ENCODE peak calls at places on chromosomes 1 and 21, in ten cellular contexts. T is stomach, N is uterus, M is tibial nerve, Z is transverse colon, F is upper lobe of left lung, K is esophagus muscularis mucosa, I is sigmoid colon, L is A549, U is IMR-90. X is an unnamed sample.

GRCh38 chr1:61183471-61184034 is 101.2 kb downstream of the NFIA start:
- DNase-seq in M (no peak), T (peak; percentile 81), F (no peak), U (peak; percentile 36), Z (peak; percentile 49), L (peak; percentile 13), K (no peak), N (peak; percentile 32), I (peak; percentile 75), X (no peak)

GRCh38 chr1:60541831-60542532 is 468.4 kb upstream of the C1orf87 start:
- DNase-seq in L (no peak), U (no peak), Z (no peak), M (no peak), F (no peak), T (no peak), I (no peak), N (no peak), K (no peak), X (no peak)

GRCh38 chr1:236395780-236396664 is 1.9 kb downstream of the EDARADD start:
- DNase-seq in N (no peak), Z (no peak), K (no peak), I (no peak), M (no peak), U (no peak), F (no peak), L (no peak), T (no peak), X (no peak)

GRCh38 chr1:242431786-242432185 is 92.7 kb downstream of the PLD5 start:
- DNase-seq in U (no peak), Z (no peak), N (no peak), M (no peak), I (no peak), L (no peak), K (no peak), F (no peak), T (no peak), X (no peak)

GRCh38 chr1:54808443-54809207 is 7.5 kb upstream of the TTC22 start:
- DNase-seq in I (no peak), T (peak; percentile 20), Z (peak; percentile 6), U (no peak), N (no peak), F (no peak), L (peak; percentile 14), M (no peak), K (no peak), X (no peak)

GRCh38 chr1:161119379-161120061 is 1.6 kb downstream of the NIT1 start:
- DNase-seq in L (peak; percentile 89), N (no peak), M (no peak), T (no peak), F (no peak), U (peak; percentile 75), I (peak; percentile 73), Z (peak; percentile 58), K (no peak), X (no peak)

GRCh38 chr21:39088831-39089380 is 94.3 kb downstream of the PSMG1 start:
- DNase-seq in I (no peak), U (peak; percentile 82), Z (no peak), K (no peak), M (no peak), F (no peak), T (no peak), L (peak; percentile 24), N (peak; percentile 39), X (peak; percentile 37)

GRCh38 chr1:78168306-78168705 is 122.5 kb downstream of the GIPC2 start:
- DNase-seq in F (no peak), U (peak; percentile 35), M (no peak), K (no peak), T (no peak), N (no peak), Z (no peak), L (no peak), I (no peak), X (no peak)

GRCh38 chr1:156504821-156505678 is 4.5 kb upstream of the MEF2D start:
- DNase-seq in K (peak; percentile 100), U (peak; percentile 99), T (peak; percentile 99), Z (peak; percentile 100), F (peak; percentile 99), M (peak; percentile 99), L (peak; percentile 100), N (peak; percentile 99), I (peak; percentile 100), X (peak; percentile 97)

GRCh38 chr1:43171312-43171875 is 696 bp downstream of the EBNA1BP2 start:
- DNase-seq in L (no peak), T (no peak), M (no peak), K (no peak), U (peak; percentile 1), F (no peak), I (no peak), N (no peak), Z (no peak), X (no peak)

GRCh38 chr1:83764209-83764608 is 234.7 kb downstream of the TTLL7 start:
- DNase-seq in K (no peak), U (no peak), T (no peak), L (no peak), I (no peak), M (no peak), F (no peak), Z (no peak), N (no peak), X (no peak)

GRCh38 chr1:6001992-6002576 is 9.9 kb upstream of the NPHP4 start:
- DNase-seq in U (no peak), N (no peak), L (no peak), K (no peak), T (peak; percentile 40), F (peak; percentile 77), Z (no peak), M (no peak), I (peak; percentile 58), X (peak; percentile 41)

GRCh38 chr1:27602510-27603319 is 1.2 kb downstream of the AHDC1 start:
- DNase-seq in F (peak; percentile 90), M (peak; percentile 63), N (peak; percentile 71), U (peak; percentile 31), L (no peak), T (peak; percentile 72), Z (peak; percentile 72), K (no peak), I (peak; percentile 88), X (no peak)

GRCh38 chr1:160629286-160630210 is 17.3 kb downstream of the SLAMF1 start:
- DNase-seq in Z (peak; percentile 43), M (no peak), U (no peak), N (no peak), K (no peak), I (no peak), F (no peak), T (peak; percentile 41), L (no peak), X (no peak)

GRCh38 chr1:44289530-44289929 is 65.5 kb downstream of the ERI3 start:
- DNase-seq in Z (peak; percentile 48), N (no peak), I (no peak), L (no peak), U (no peak), K (no peak), M (no peak), T (no peak), F (peak; percentile 29), X (no peak)

DNA sequence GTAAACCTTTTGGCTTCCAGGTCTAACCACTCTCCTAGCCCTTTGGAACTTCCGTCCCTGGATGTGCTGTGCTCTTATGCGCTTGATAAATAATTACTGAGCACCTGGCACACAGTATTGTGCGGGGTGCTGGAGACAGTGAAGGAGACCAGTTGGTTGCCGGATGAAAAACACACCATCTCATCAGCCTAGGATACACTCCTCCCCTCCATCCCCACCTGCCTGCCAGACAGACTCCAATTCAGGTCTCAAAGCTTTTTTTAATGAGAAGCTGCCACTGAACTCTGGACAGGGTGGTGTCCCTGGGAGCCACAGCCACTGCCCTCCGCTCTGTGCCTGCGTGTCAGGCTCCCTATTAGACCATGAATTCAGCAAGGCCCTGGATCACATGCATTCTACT is 9.2 kb downstream of the GNB1 start:
- DNase-seq in U (no peak), F (no peak), T (no peak), K (no peak), L (no peak), N (no peak), M (no peak), I (no peak), Z (peak; percentile 66), X (no peak)
- TF ChIP-seq POLR2A in U (no peak), F (no peak), T (no peak), K (no peak), L (no peak), N (no peak), M (no peak), I (no peak), Z (no peak), X (no peak)

DNA sequence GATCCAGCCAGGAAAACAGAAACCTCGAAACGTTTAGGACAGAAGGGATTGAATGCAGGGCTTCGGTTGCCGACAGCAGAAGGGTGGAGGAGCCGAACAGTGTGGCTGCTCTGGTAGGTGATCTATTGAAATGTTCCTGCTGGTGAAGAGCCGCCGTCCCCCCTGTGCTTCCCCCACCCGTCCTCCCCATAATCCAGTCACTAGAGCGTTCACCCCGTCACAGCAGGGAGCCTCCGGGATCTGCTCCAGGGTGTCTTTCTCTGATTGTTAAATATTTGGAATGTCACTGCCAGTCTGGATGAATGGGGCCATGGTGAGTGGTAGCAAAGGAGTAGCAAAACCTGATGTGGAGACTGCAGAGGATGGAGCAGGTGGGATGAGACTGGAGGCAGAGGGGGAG is 255.1 kb upstream of the CSF3R start:
- DNase-seq in U (no peak), T (no peak), I (peak; percentile 48), M (no peak), L (no peak), F (peak; percentile 2), K (no peak), N (no peak), Z (no peak), X (no peak)
- TF ChIP-seq POLR2A in U (no peak), T (no peak), I (no peak), M (no peak), L (no peak), F (no peak), K (no peak), N (no peak), Z (no peak), X (no peak)

DNA sequence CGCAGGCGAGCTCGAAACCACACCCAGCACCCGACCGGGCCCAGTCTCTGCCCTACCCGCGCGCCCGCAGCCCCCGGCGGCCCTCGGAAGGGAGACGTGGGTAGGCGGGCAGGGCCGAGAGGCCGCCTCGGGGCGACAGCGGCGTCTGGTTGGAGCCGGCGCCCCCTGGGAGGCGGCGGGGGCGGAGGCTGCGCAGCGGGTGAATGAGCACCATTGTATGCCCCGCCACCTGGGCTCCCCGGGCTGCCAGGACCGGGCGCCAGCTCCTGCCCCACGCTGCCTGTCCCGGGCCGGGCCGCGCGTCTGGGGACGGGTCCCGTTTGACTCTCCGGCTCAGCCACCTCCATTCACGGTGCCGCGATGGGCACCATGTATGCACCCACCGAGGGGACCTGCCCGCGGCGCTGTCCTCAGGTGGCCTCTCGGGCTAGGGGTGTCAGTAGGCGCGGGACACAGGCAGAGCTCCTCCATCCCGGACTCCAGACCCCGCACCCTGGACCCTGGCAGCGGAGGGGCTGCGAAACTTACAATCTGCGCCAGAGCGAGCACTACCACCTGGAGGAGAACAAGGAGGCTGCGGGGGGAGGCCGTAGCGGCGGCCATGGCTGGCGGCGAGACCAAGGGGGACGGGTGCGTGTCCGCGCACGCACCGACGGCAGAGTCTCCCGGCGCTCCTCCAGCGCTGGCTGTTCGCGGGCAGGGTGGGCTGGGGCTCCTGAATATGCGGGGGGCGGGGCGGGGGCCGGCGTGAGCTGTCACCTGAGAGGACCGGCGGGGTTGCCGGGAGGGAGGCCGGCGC is at the start of gene COL9A2:
- DNase-seq in F (peak; percentile 90), M (peak; percentile 46), N (no peak), I (no peak), U (no peak), L (no peak), T (peak; percentile 54), Z (peak; percentile 66), K (no peak), X (no peak)
- TF ChIP-seq POLR2A in F (no peak), M (no peak), N (no peak), I (no peak), U (no peak), L (no peak), T (no peak), Z (peak; percentile 21), K (no peak), X (no peak)

GRCh38 chr1:85275701-85276289 is 637 bp downstream of the BCL10 start:
- DNase-seq in T (no peak), N (no peak), F (no peak), M (no peak), I (no peak), U (peak; percentile 18), Z (peak; percentile 25), K (peak; percentile 94), L (no peak), X (no peak)
- TF ChIP-seq POLR2A in T (no peak), N (no peak), F (no peak), M (no peak), I (no peak), U (no peak), Z (no peak), K (no peak), L (no peak), X (no peak)

X was measured in H54.